ENCODE peak calls at places on chromosomes 6 and 20, in seven cellular contexts. Y, Q, E, D, G, R and O are unnamed samples.
A peak's percentile ranks its signal among the peaks of the same experiment; 100 is the strongest.

GRCh38 chr6:47736083-47736700 is 37.8 kb downstream of the ADGRF4 start:
- DNase-seq in Y (no peak), Q (no peak), E (no peak), D (no peak), G (no peak), R (no peak), O (no peak)

GRCh38 chr20:50682947-50683530 is 8.3 kb downstream of the RIPOR3 start:
- DNase-seq in Y (no peak), Q (no peak), E (no peak), D (no peak), G (no peak), R (no peak), O (no peak)

GRCh38 chr20:19812696-19813095 is 54.6 kb downstream of the RIN2 start:
- DNase-seq in Y (no peak), Q (no peak), E (no peak), D (no peak), G (no peak), R (no peak), O (no peak)

GRCh38 chr6:29968130-29968529 is 25.8 kb downstream of the HLA-A start:
- DNase-seq in Y (peak; percentile 41), Q (no peak), E (no peak), D (no peak), G (peak; percentile 46), R (no peak), O (no peak)

GRCh38 chr6:107493158-107494057 is 3.5 kb downstream of the SOBP start:
- DNase-seq in Y (peak; percentile 67), Q (no peak), E (peak; percentile 48), D (no peak), G (peak; percentile 83), R (no peak), O (no peak)

GRCh38 chr6:148240463-148240845 is 102.2 kb upstream of the SASH1 start:
- DNase-seq in Y (peak; percentile 86), Q (no peak), E (no peak), D (no peak), G (peak; percentile 47), R (peak; percentile 92), O (no peak)

GRCh38 chr6:18260448-18261106 is 3.8 kb downstream of the DEK start:
- DNase-seq in Y (peak; percentile 36), Q (peak; percentile 33), E (no peak), D (no peak), G (peak; percentile 51), R (no peak), O (no peak)

GRCh38 chr6:87968435-87969278 is 79.0 kb upstream of the SPACA1 start:
- DNase-seq in Y (no peak), Q (peak; percentile 22), E (no peak), D (peak; percentile 54), G (peak; percentile 19), R (no peak), O (peak; percentile 39)

DNA sequence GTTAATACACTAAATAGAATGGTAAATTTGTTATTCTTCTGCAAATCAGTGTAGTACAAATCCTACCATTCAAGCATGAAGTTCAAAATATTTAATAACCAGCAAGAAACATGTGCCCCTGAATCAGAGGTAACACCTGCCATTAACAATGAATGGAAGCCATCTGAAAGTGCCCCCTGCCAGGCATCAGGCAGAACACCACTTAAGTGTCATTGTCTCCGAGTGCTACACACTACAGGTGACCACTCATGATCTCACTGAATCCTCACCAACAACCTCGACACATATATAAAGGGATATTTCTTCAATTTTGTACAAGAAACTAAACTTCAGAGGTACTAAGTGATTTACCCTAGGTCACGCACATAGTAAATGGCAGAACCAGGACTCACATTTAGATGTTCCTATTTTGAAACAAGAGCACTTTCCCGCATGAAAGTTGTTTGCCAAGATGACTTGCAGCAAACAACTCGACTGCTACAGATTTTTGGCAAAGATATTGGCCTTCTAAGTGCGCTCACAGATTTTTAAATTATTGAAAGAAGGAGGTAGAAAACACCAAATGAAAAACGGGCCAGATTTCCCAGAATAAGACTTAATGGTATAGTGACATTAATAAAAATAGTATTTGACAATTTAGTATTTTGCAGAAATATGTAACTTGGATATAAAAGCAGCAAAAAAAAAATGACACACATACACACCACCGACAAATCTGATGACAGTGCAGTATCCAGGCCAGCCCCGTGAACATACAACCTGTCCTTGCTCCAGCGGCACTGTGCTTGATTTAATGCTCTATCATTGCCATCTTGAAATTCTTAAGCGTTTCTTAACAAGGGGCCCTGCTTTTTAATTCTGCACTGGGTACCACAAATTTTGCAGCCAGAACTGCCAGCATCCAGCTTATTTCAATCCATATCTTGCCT is 274.5 kb downstream of the ALDH8A1 start:
- DNase-seq in Y (no peak), Q (peak; percentile 31), E (no peak), D (no peak), G (no peak), R (no peak), O (no peak)
- H3K18ac ChIP-seq in Y (no peak overlapping the region), Q (no peak overlapping the region), E (no peak overlapping the region), D (no peak overlapping the region), G (no peak overlapping the region), R (no peak overlapping the region), O (no peak overlapping the region)

GRCh38 chr6:132199343-132199742 is 201.9 kb downstream of the MOXD1 start:
- DNase-seq in Y (peak; percentile 90), Q (no peak), E (no peak), D (no peak), G (no peak), R (no peak), O (no peak)
- H3K4me2 ChIP-seq in Y (peak overlapping the region; percentile 76), Q (no peak overlapping the region), E (no peak overlapping the region), D (no peak overlapping the region), G (no peak overlapping the region), R (no peak overlapping the region), O (no peak overlapping the region)

DNA sequence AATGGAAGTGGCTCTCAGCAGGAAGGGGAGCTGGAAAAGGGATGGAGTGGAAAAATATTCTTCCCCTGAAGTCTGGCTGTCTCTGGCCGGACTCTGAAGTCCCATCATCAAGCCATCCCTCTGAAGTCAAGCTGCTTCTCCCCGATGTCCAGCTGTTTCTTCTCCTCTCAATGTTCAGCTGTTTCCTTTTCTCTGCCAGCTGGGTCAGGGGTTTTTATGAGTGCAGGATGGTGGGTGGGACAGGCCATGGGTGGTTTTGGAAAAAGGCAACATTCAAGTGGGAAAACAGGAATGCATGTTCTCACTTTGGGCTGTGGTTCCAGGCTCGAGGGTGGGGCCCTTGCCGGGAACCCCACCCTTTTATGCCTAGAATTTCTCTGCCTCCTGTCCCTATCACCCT is 48.4 kb upstream of the FAM184A start:
- DNase-seq in Y (no peak), Q (no peak), E (no peak), D (no peak), G (no peak), R (no peak), O (no peak)
- H3K18ac ChIP-seq in Y (no peak overlapping the region), Q (no peak overlapping the region), E (no peak overlapping the region), D (no peak overlapping the region), G (peak overlapping the region; percentile 16), R (no peak overlapping the region), O (no peak overlapping the region)

DNA sequence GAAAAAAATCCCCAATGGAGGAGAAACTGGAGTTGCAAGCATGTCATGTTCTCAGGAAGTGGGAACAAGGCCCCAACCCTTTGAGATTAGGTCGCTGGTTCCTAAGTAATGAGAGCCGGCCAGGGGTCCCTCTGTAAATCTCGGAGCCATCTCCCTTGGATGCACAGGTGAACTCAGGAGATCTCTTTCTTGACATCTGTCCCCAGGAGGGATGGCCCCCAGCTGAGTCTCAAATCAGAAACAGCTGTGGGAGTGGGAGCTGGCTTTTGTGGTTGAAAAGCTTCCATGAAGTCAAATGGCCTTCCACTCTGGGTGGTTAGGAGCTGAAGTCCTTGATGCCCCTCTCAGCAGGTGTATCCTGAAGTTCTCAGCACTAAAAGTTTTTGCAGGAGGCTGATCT is 257.1 kb downstream of the BMP7 start:
- DNase-seq in Y (no peak), Q (no peak), E (no peak), D (no peak), G (no peak), R (no peak), O (no peak)
- H3K4me2 ChIP-seq in Y (no peak overlapping the region), Q (no peak overlapping the region), E (no peak overlapping the region), D (no peak overlapping the region), G (no peak overlapping the region), R (no peak overlapping the region), O (no peak overlapping the region)